ENCODE peak calls at places on chromosomes 6 and 20, in six cellular contexts. One of them, this sample, is unnamed.

GRCh38 chr6:103570431-103570830 is 1289.3 kb downstream of the HACE1 start:
- DNase-seq in neuronal stem cell: no peak
- DNase-seq in ecto neural progenitor cell: no peak
- DNase-seq in H54: no peak
- DNase-seq in KBM-7: no peak
- DNase-seq in memory B cell: no peak
- DNase-seq in this sample: no peak

GRCh38 chr6:149164199-149164745 is 153.2 kb upstream of the TAB2 start:
- DNase-seq in neuronal stem cell: no peak
- DNase-seq in ecto neural progenitor cell: no peak
- DNase-seq in H54: no peak
- DNase-seq in KBM-7: no peak
- DNase-seq in memory B cell: no peak
- DNase-seq in this sample: no peak

GRCh38 chr20:57203986-57204385 is 62.5 kb downstream of the BMP7 start:
- DNase-seq in neuronal stem cell: no peak
- DNase-seq in ecto neural progenitor cell: no peak
- DNase-seq in H54: no peak
- DNase-seq in KBM-7: no peak
- DNase-seq in memory B cell: no peak
- DNase-seq in this sample: no peak

GRCh38 chr6:82867946-82868345 is 197.7 kb downstream of the UBE3D start:
- DNase-seq in neuronal stem cell: no peak
- DNase-seq in ecto neural progenitor cell: no peak
- DNase-seq in H54: no peak
- DNase-seq in KBM-7: no peak
- DNase-seq in memory B cell: no peak
- DNase-seq in this sample: peak

GRCh38 chr20:62370115-62370806 is 3.1 kb upstream of the LAMA5 start:
- DNase-seq in neuronal stem cell: no peak
- DNase-seq in ecto neural progenitor cell: no peak
- DNase-seq in H54: peak
- DNase-seq in KBM-7: no peak
- DNase-seq in memory B cell: no peak
- DNase-seq in this sample: no peak

GRCh38 chr6:47663462-47664216 is 34.7 kb upstream of the ADGRF4 start:
- DNase-seq in neuronal stem cell: peak
- DNase-seq in ecto neural progenitor cell: no peak
- DNase-seq in H54: no peak
- DNase-seq in KBM-7: no peak
- DNase-seq in memory B cell: no peak
- DNase-seq in this sample: no peak

GRCh38 chr6:44527191-44527960 is 139.9 kb downstream of the CDC5L start:
- DNase-seq in neuronal stem cell: no peak
- DNase-seq in ecto neural progenitor cell: no peak
- DNase-seq in H54: no peak
- DNase-seq in KBM-7: peak
- DNase-seq in memory B cell: no peak
- DNase-seq in this sample: no peak

GRCh38 chr20:1324598-1325172 is 4.3 kb downstream of the SDCBP2 start:
- DNase-seq in neuronal stem cell: no peak
- DNase-seq in ecto neural progenitor cell: no peak
- DNase-seq in H54: no peak
- DNase-seq in KBM-7: no peak
- DNase-seq in memory B cell: peak
- DNase-seq in this sample: no peak

GRCh38 chr6:157823001-157823522 is at the start of gene SNX9:
- DNase-seq in neuronal stem cell: peak
- DNase-seq in ecto neural progenitor cell: peak
- DNase-seq in H54: peak
- DNase-seq in KBM-7: peak
- DNase-seq in memory B cell: peak
- DNase-seq in this sample: no peak

GRCh38 chr6:166488081-166488685 is 98.3 kb downstream of the RAMACL start:
- DNase-seq in neuronal stem cell: no peak
- DNase-seq in ecto neural progenitor cell: no peak
- DNase-seq in H54: no peak
- DNase-seq in KBM-7: peak
- DNase-seq in memory B cell: peak
- DNase-seq in this sample: no peak

GRCh38 chr20:51565741-51566140 is 23.2 kb upstream of the NFATC2 start:
- DNase-seq in neuronal stem cell: no peak
- DNase-seq in ecto neural progenitor cell: no peak
- DNase-seq in H54: peak
- DNase-seq in KBM-7: no peak
- DNase-seq in memory B cell: no peak
- DNase-seq in this sample: peak

GRCh38 chr20:18790787-18791186 is 22.8 kb upstream of the SCP2D1 start:
- DNase-seq in neuronal stem cell: no peak
- DNase-seq in ecto neural progenitor cell: no peak
- DNase-seq in H54: no peak
- DNase-seq in KBM-7: no peak
- DNase-seq in memory B cell: no peak
- DNase-seq in this sample: no peak

This sample was measured in Karpas-422.